ENCODE peak calls at places on chromosomes 3 and 15, in five cellular contexts. S is stomach; Y is hippocampal formation; K is activated CD4-positive, alpha-beta T cell treated with anti-CD3 and anti-CD28 coated beads for 24 hours; O is putamen. L is an unnamed sample.

GRCh38 chr15:49187537-49188245 is 17.6 kb downstream of the GALK2 start:
- DNase-seq in S (no peak), Y (no peak), K (no peak), O (no peak), L (no peak)

GRCh38 chr3:126147932-126148683 is 32.3 kb downstream of the ALDH1L1 start:
- DNase-seq in K (no peak), Y (no peak), S (no peak), O (no peak), L (peak)

GRCh38 chr3:69914395-69914794 is 85.1 kb upstream of the SAMMSON start:
- DNase-seq in O (no peak), S (no peak), Y (no peak), K (no peak), L (no peak)

GRCh38 chr3:102474207-102474606 is 39.4 kb downstream of the ZPLD1 start:
- DNase-seq in K (no peak), S (no peak), O (no peak), Y (no peak), L (no peak)

GRCh38 chr15:47484119-47484518 is 233.2 kb upstream of the SEMA6D start:
- DNase-seq in Y (no peak), K (no peak), O (no peak), S (no peak), L (no peak)

GRCh38 chr3:33884204-33884561 is 85.8 kb downstream of the PDCD6IP start:
- DNase-seq in K (no peak), O (no peak), S (no peak), Y (no peak), L (no peak)

GRCh38 chr15:66803182-66803729 is 101.2 kb downstream of the SMAD6 start:
- DNase-seq in O (no peak), Y (no peak), S (peak), K (no peak), L (peak)

GRCh38 chr3:30081904-30082303 is 524.5 kb upstream of the TGFBR2 start:
- DNase-seq in S (peak), K (no peak), O (no peak), Y (no peak), L (no peak)

GRCh38 chr3:14216257-14217048 is 37.8 kb downstream of the LSM3 start:
- DNase-seq in S (no peak), Y (no peak), K (peak), O (peak), L (peak)

L was measured in spleen.